ENCODE peak calls at places on chromosome 9, in four cellular contexts. U is ovary, Q is GM12878, F is stomach. S is an unnamed sample.

GRCh38 chr9:129374231-129374630 is 196.2 kb upstream of the IER5L start:
- DNase-seq in Q (no peak), U (no peak), F (no peak), S (no peak)

GRCh38 chr9:123724211-123724831 is 205.6 kb downstream of the DENND1A start:
- DNase-seq in F (no peak), U (no peak), Q (no peak), S (no peak)

GRCh38 chr9:18743421-18743820 is 269.5 kb downstream of the ADAMTSL1 start:
- DNase-seq in F (peak), U (no peak), Q (no peak), S (no peak)

GRCh38 chr9:24436761-24437160 is 108.9 kb downstream of the IZUMO3 start:
- DNase-seq in Q (no peak), F (no peak), U (no peak), S (no peak)

GRCh38 chr9:128787583-128788156 is 617 bp downstream of the TBC1D13 start:
- DNase-seq in U (no peak), F (no peak), Q (no peak), S (no peak)

GRCh38 chr9:93245437-93245970 is 61.6 kb downstream of the WNK2 start:
- DNase-seq in U (no peak), Q (no peak), F (no peak), S (no peak)

GRCh38 chr9:82763631-82764030 is 299.3 kb downstream of the RASEF start:
- DNase-seq in U (no peak), Q (no peak), F (no peak), S (no peak)

GRCh38 chr9:133772581-133772980 is 34.4 kb upstream of the SARDH start:
- DNase-seq in Q (no peak), U (peak), F (no peak), S (peak)

GRCh38 chr9:126108240-126108639 is 218.4 kb upstream of the MVB12B start:
- DNase-seq in Q (no peak), F (no peak), U (peak), S (no peak)

GRCh38 chr9:132514821-132515220 is 67.6 kb upstream of the BARHL1 start:
- DNase-seq in F (no peak), U (no peak), Q (no peak), S (no peak)

GRCh38 chr9:94864183-94864582 is 137.7 kb downstream of the AOPEP start:
- DNase-seq in F (no peak), Q (no peak), U (no peak), S (no peak)

GRCh38 chr9:137087409-137087925 is 682 bp downstream of the MAN1B1 start:
- DNase-seq in F (no peak), U (no peak), Q (no peak), S (peak)
- TF ChIP-seq EP300 in F (no peak), U (no peak), Q (no peak), S (no peak)

GRCh38 chr9:104991144-104991953 is 63.4 kb upstream of the ABCA1 start:
- DNase-seq in Q (peak), F (peak), U (peak), S (peak)

GRCh38 chr9:104997536-104997935 is 69.6 kb upstream of the ABCA1 start:
- DNase-seq in Q (no peak), U (no peak), F (no peak), S (no peak)

GRCh38 chr9:104992696-104993095 is 64.7 kb upstream of the ABCA1 start:
- DNase-seq in Q (no peak), U (no peak), F (no peak), S (no peak)

GRCh38 chr9:104988539-104988938 is 60.6 kb upstream of the ABCA1 start:
- DNase-seq in F (no peak), Q (no peak), U (no peak), S (no peak)

DNA sequence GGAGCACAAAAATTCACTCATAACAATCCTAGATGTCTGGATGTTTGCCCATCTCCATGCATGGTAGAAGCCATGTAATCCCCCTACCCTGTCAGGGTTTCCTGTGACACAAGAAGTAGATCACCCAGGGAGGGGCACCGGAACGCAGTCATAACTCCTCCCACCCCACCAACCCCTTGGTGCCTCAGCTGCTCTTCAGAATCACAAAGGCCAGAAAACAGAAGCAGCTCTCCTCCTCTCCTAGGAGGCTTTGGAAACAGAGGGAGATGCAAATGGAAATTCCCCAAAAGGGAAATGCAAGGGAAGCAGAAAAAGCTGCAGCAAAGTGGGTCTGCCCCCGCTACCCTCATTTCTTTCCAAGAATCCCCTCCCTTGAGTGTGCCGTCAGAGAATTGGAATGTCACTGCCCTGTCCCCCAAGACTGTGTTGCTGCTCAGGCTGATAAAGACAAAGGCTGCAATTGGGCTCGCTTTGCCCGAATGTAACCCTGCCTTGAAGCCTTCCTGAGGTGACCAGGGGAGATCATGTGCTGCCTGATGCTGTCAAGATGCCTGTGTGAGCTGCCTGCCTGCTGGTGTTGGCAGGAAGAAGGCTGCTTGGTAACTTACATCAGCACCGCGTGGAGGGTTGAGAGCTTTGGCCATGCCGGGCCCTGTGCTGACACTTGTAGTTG is 65.5 kb upstream of the ABCA1 start:
- DNase-seq in F (peak), Q (no peak), U (no peak), S (peak)
- TF ChIP-seq EP300 in F (peak), Q (no peak), U (no peak), S (no peak)

DNA sequence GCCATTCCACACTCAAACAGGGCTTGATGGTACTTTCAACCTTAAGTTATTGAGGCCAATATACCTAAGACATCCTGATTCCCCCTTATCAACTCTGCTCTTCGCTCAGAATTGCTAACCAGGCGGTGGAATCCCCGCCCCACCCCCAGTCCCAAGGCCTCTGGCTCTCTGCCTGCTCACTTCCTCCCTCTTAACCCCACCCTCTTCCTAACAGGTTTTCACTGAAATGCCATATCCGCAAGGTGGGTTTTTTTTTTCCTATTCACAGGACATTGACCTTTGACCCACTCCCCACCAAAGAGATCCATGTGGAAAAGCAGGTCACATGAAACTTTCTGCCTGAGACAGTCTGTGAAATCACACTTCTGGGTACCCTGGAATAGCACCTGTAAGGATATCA is 66.6 kb upstream of the IFNK start:
- DNase-seq in Q (no peak), F (no peak), U (peak), S (no peak)
- TF ChIP-seq EP300 in Q (no peak), F (no peak), U (no peak), S (no peak)

GRCh38 chr9:137613259-137613658 is 5.5 kb upstream of the EHMT1 start:
- DNase-seq in F (no peak), Q (no peak), U (no peak), S (no peak)
- TF ChIP-seq EP300 in F (no peak), Q (no peak), U (no peak), S (no peak)

DNA sequence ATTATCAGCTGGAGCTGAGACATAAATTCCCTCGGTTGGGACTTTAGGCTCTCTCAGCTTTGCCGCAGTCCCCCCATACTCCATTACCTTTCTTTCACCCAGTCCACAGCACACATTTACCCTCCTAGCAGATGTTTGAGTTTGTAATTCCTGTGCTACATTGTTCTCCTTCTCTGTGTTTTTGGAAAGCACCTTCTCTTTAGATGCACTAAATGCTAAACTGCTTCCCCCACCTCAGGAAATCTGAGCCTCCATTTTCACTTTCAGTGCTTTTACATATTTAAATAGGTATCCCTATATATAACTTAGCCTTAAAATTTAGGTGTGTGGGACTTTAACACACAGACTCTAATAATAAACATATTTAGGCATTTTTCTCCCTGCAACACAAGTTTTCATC is 356.9 kb downstream of the NFIB start:
- DNase-seq in Q (no peak), U (no peak), F (no peak), S (no peak)
- TF ChIP-seq EP300 in Q (no peak), U (no peak), F (no peak), S (no peak)

GRCh38 chr9:125043631-125044030 is 99.7 kb downstream of the SCAI start:
- DNase-seq in Q (no peak), U (no peak), F (no peak), S (no peak)

DNA sequence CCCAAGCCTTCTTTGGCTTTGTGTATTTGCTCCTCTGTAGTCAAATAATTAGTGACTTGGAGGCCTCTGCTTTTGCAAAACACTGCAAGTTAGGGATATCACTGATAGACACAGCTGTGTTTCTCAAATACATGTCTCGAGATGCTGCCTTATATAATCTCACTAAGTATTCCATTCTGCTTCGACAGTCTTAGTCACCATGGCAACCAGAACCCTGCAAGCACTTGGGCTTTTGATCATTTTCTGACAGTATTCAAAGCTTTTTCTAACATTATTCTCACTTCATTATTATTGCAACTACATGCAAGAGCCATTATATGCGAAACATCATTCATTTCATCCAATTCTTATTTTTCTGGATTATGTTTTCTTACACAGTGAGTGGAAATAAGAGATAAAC is 94.1 kb downstream of the SCAI start:
- DNase-seq in F (no peak), Q (no peak), U (no peak), S (no peak)
- TF ChIP-seq EP300 in F (no peak), Q (no peak), U (no peak), S (no peak)

DNA sequence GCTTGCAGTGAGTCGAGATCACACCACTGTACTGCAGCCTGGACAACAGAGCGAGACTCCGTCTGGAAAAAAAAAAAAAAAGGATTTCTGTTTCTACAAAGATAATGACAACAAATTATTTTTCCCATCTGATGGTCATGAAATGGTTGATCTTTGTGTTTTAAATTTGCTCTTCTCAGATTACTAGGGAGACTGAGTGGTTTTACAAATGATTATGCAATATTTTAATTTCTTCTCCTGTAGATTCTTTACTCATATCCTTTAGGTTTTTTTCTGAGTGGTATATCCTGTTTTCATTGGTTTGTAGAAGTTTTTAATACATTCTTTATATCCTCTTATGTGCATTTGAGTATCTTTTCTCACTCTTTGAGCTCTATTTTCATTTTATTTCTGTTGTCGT is 20.6 kb upstream of the AUH start:
- DNase-seq in U (no peak), Q (no peak), F (no peak), S (no peak)
- TF ChIP-seq EP300 in U (no peak), Q (no peak), F (no peak), S (no peak)

GRCh38 chr9:127390243-127390535 is 6.8 kb upstream of the SLC2A8 start:
- DNase-seq in Q (no peak), F (no peak), U (no peak), S (no peak)

GRCh38 chr9:127389391-127390242 is 7.4 kb upstream of the SLC2A8 start:
- DNase-seq in F (no peak), Q (no peak), U (no peak), S (no peak)

GRCh38 chr9:127386981-127387380 is 10.0 kb upstream of the SLC2A8 start:
- DNase-seq in F (no peak), U (no peak), Q (no peak), S (peak)

GRCh38 chr9:127388856-127389238 is 8.1 kb upstream of the SLC2A8 start:
- DNase-seq in U (no peak), Q (no peak), F (no peak), S (no peak)

DNA sequence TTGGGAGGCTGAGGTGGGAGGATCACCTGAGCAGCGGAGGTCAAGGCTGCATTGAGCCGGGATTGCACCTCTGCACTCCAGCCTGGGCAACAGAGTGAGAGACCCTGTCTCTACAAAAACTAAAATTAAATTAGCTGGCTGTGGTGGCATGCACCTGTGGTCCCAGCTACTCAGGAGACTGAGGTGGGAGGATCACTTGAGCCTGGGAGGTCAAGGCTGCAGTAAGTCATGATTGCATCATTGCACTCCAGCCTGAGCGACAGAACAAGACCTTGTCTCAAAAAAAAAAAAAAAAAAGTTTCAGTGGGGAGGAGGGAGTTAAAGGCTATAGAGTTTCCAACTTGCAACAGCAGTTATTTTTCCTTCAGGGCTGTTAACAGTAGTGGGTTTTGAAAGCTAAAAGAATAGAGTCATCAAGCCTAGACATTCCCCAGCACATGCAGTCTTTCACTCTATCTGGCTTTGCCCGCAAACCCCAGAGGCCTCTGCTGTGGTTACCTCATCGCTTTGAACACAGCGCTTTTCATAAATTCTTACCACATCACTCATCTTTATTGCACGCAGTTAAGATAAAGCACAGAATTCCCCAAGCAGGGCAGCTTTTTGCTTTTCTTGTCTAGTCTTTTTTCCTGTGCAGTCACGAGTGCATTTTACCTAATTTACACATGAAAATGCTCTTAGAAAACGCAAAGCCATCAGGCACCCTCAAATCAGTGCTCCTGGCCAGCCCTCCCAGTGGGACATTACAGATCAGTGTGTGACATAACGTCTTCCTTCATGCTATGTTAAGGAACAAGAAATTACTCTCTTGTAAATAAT is 8.7 kb upstream of the SLC2A8 start:
- DNase-seq in U (no peak), Q (peak), F (no peak), S (no peak)
- TF ChIP-seq EP300 in U (no peak), Q (peak), F (no peak), S (no peak)

GRCh38 chr9:91062281-91062680 is 260.7 kb downstream of the SYK start:
- DNase-seq in Q (no peak), F (no peak), U (no peak), S (no peak)

GRCh38 chr9:91063471-91063870 is 261.9 kb downstream of the SYK start:
- DNase-seq in Q (no peak), U (no peak), F (no peak), S (no peak)

GRCh38 chr9:91056917-91057316 is 255.3 kb downstream of the SYK start:
- DNase-seq in Q (no peak), U (no peak), F (no peak), S (no peak)

GRCh38 chr9:91059713-91060112 is 258.1 kb downstream of the SYK start:
- DNase-seq in F (no peak), U (no peak), Q (no peak), S (no peak)

GRCh38 chr9:91060520-91061343 is 259.1 kb downstream of the SYK start:
- DNase-seq in F (peak), U (no peak), Q (no peak), S (no peak)
- TF ChIP-seq EP300 in F (no peak), U (no peak), Q (no peak), S (no peak)

DNA sequence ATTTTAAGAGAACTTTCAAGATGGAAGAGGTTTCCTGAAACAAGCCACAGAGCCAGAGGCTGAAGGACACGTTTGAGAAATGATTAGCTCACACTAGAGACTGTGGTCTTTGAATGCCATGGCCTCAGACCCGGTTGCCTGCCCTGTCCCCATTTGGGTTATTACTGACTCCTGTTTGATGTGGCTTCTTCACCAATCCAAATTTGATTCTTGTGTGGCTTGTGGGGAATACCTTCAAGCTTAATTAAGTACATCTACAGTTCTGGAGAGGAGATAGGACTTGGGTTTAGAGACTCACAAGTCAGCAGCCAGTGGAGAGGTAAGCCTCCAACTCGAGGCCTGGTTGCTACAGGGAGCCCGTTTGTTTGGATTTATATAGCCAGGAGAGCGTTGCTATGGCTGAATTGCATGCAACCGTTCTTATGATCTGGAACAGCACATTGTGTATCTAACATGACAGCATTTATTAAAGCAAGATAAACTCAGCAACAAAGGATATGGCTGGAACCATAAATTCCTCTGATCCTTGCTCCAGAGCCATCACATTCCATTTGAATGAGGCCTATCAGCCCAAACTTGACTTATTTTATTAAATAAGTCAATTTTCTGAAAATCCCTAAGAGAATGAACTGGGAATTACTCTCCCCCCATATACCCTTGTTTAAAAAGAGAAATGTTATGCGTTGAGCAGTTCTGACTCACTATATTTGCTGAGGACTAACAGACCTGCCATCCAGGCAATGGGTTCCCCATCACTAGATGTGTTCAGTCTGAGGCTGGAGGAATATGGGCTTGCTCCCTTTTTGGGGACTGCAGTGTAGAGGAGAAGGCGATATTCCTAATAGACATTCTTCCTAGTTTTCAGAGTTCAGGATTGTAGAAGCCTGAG is 88.4 kb upstream of the TNFSF8 start:
- DNase-seq in U (no peak), Q (no peak), F (no peak), S (no peak)
- TF ChIP-seq EP300 in U (no peak), Q (no peak), F (peak), S (peak)